ENCODE peak calls at places on chromosomes 2 and 18, in four cellular contexts. One of them, this sample, is unnamed.

GRCh38 chr2:40487592-40487991 is 35.7 kb upstream of the SLC8A1 start:
- DNase-seq in A549: no peak
- DNase-seq in GM12891: no peak
- DNase-seq in breast epithelium: no peak
- DNase-seq in this sample: no peak

GRCh38 chr18:34947711-34948125 is 93.5 kb upstream of the MAPRE2 start:
- DNase-seq in A549: no peak
- DNase-seq in GM12891: no peak
- DNase-seq in breast epithelium: no peak
- DNase-seq in this sample: peak; percentile 2

GRCh38 chr2:218378053-218378452 is 4.0 kb upstream of the SLC11A1 start:
- DNase-seq in A549: no peak
- DNase-seq in GM12891: no peak
- DNase-seq in breast epithelium: no peak
- DNase-seq in this sample: no peak

GRCh38 chr2:47631306-47631705 is 151.6 kb upstream of the MSH6 start:
- DNase-seq in A549: no peak
- DNase-seq in GM12891: no peak
- DNase-seq in breast epithelium: no peak
- DNase-seq in this sample: no peak

GRCh38 chr2:191678437-191679110 is 638 bp downstream of the NABP1 start:
- DNase-seq in A549: peak; percentile 57
- DNase-seq in GM12891: no peak
- DNase-seq in breast epithelium: no peak
- DNase-seq in this sample: no peak

GRCh38 chr2:205041472-205042130 is 496.3 kb downstream of the PARD3B start:
- DNase-seq in A549: no peak
- DNase-seq in GM12891: no peak
- DNase-seq in breast epithelium: no peak
- DNase-seq in this sample: no peak

GRCh38 chr2:451495-451894 is 163.6 kb upstream of the ALKAL2 start:
- DNase-seq in A549: no peak
- DNase-seq in GM12891: no peak
- DNase-seq in breast epithelium: no peak
- DNase-seq in this sample: no peak

GRCh38 chr18:5388896-5389295 is 93.4 kb upstream of the ZBTB14 start:
- DNase-seq in A549: no peak
- DNase-seq in GM12891: no peak
- DNase-seq in breast epithelium: no peak
- DNase-seq in this sample: no peak

GRCh38 chr2:39875914-39876267 is 96.8 kb upstream of the THUMPD2 start:
- DNase-seq in A549: no peak
- DNase-seq in GM12891: no peak
- DNase-seq in breast epithelium: no peak
- DNase-seq in this sample: no peak

GRCh38 chr2:241855245-241855887 is 3.3 kb downstream of the PDCD1 start:
- DNase-seq in A549: no peak
- DNase-seq in GM12891: no peak
- DNase-seq in breast epithelium: no peak
- DNase-seq in this sample: no peak

GRCh38 chr2:66581461-66582363 is 146.8 kb downstream of the MEIS1 start:
- DNase-seq in A549: no peak
- DNase-seq in GM12891: no peak
- DNase-seq in breast epithelium: no peak
- DNase-seq in this sample: no peak

GRCh38 chr2:84924173-84925106 is 19.0 kb downstream of the TMSB10 start:
- DNase-seq in A549: no peak
- DNase-seq in GM12891: no peak
- DNase-seq in breast epithelium: no peak
- DNase-seq in this sample: no peak

GRCh38 chr18:46555724-46556123 is 101.3 kb downstream of the LOXHD1 start:
- DNase-seq in A549: peak; percentile 40
- DNase-seq in GM12891: peak; percentile 37
- DNase-seq in breast epithelium: no peak
- DNase-seq in this sample: peak; percentile 36

GRCh38 chr2:240868286-240869108 is at the start of gene AGXT:
- DNase-seq in A549: no peak
- DNase-seq in GM12891: no peak
- DNase-seq in breast epithelium: peak; percentile 47
- DNase-seq in this sample: no peak

GRCh38 chr2:128473175-128474013 is 154.7 kb upstream of the HS6ST1 start:
- DNase-seq in A549: no peak
- DNase-seq in GM12891: peak; percentile 64
- DNase-seq in breast epithelium: no peak
- DNase-seq in this sample: no peak

GRCh38 chr2:231717281-231718180 is 9.2 kb downstream of the PTMA start:
- DNase-seq in A549: peak; percentile 58
- DNase-seq in GM12891: no peak
- DNase-seq in breast epithelium: peak; percentile 45
- DNase-seq in this sample: no peak

GRCh38 chr18:32956591-32957310 is 183.9 kb upstream of the KLHL14 start:
- DNase-seq in A549: no peak
- DNase-seq in GM12891: no peak
- DNase-seq in breast epithelium: no peak
- DNase-seq in this sample: no peak

GRCh38 chr18:13318644-13319501 is 100.3 kb downstream of the LDLRAD4 start:
- DNase-seq in A549: no peak
- DNase-seq in GM12891: no peak
- DNase-seq in breast epithelium: no peak
- DNase-seq in this sample: no peak

GRCh38 chr2:134087371-134087921 is 166.4 kb upstream of the MGAT5 start:
- DNase-seq in A549: no peak
- DNase-seq in GM12891: no peak
- DNase-seq in breast epithelium: no peak
- DNase-seq in this sample: no peak

GRCh38 chr2:207067476-207067875 is 98.3 kb downstream of the KLF7 start:
- DNase-seq in A549: no peak
- DNase-seq in GM12891: no peak
- DNase-seq in breast epithelium: no peak
- DNase-seq in this sample: no peak

GRCh38 chr2:43218221-43218549 is 8.2 kb downstream of the ZFP36L2 start:
- DNase-seq in A549: no peak
- DNase-seq in GM12891: no peak
- DNase-seq in breast epithelium: no peak
- DNase-seq in this sample: no peak

GRCh38 chr18:61702007-61702406 is 190.8 kb downstream of the RNF152 start:
- DNase-seq in A549: no peak
- DNase-seq in GM12891: no peak
- DNase-seq in breast epithelium: no peak
- DNase-seq in this sample: no peak

GRCh38 chr2:214410918-214411554 is at the start of gene VWC2L:
- DNase-seq in A549: peak; percentile 1
- DNase-seq in GM12891: no peak
- DNase-seq in breast epithelium: peak; percentile 67
- DNase-seq in this sample: peak; percentile 40

GRCh38 chr2:62197609-62198236 is 1.8 kb downstream of the B3GNT2 start:
- DNase-seq in A549: peak; percentile 41
- DNase-seq in GM12891: no peak
- DNase-seq in breast epithelium: peak; percentile 62
- DNase-seq in this sample: peak; percentile 51
- TF ChIP-seq POLR2A in A549: no peak
- TF ChIP-seq POLR2A in GM12891: no peak
- TF ChIP-seq POLR2A in breast epithelium: no peak
- TF ChIP-seq POLR2A in this sample: no peak

DNA sequence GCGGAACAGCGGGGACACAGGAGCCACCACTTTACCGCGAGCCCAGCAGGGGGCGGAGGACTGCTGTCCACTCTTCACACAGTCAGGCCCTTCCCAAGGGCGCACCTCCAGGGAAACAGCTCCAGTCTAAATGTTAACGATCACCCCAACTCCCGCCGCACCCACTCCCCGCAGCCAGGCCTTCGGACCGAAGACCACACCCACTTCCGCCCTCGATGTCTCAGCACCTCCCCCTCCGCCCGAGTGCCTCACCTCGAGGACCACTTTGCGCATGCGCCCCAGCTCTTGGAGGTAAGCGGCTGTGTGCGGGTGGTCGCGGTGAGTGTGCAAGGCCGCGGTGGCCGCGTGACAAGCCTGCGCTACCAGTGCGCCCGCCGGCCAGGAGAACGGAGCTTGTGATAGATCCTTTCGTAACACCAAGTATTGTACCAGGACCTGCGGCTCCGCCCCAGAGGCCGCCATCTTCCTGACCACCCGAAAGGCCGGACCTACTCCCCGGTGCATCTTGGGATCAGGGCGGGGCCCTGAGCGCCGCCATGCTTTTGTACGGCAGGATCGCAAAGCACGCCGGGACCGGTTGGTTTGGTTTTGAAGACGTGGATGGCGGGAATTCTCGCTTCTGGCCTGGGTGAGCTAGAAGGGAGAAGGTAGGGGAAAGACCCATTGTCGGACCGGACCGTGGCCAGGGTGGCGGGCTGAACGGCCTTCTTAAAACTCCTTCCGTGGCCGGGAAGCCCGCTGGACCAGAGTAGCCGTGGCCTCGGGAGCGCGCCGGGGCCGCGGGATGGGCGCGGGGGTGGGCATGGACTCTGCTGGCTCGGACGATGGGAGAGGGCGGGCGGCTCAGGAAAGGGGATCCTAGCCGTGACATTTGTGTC is at the start of the genes CENPO and PTRHD1:
- DNase-seq in A549: peak; percentile 96
- DNase-seq in GM12891: peak; percentile 87
- DNase-seq in breast epithelium: peak; percentile 96
- DNase-seq in this sample: peak; percentile 94
- TF ChIP-seq POLR2A in A549: peak; percentile 90
- TF ChIP-seq POLR2A in GM12891: peak; percentile 87
- TF ChIP-seq POLR2A in breast epithelium: no peak
- TF ChIP-seq POLR2A in this sample: peak; percentile 64

DNA sequence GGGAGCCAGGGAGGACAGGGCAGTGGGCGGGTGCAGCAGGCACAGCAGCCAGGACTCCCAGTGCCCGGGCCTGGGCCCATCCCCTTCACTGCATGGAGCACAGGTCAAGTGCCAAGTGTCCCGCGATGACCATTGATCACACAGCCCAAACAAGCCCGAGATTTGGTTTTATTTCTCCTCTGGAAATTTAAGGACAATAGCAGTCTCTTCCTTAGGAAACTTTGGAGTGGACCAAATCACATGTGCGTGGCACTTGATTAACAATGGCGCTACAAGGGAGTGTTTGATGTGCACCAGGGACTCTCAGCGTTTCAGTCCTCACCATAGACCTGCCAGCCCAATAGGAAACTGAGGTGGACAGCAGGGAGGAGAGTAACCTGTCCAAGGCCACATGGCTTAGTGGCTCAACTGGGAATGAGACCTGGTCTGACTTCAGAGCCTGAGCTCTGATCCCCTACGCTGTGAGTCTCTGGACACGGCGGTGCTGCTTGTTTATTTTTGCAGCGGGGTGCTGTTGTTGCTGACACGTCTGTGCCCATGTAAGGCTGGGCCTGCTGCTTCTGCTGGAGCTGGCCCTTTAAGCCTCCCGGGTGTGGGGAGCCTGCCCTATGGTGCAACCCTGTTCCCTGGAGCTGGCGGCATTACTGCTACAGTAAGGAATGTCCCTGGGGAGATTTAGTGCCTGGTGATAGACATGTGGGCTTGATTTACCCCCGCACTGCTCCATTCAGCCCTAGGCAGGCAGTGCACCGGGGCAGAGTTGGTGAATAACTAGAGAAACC is 194.2 kb downstream of the INHBB start:
- DNase-seq in A549: peak; percentile 31
- DNase-seq in GM12891: no peak
- DNase-seq in breast epithelium: no peak
- DNase-seq in this sample: peak; percentile 92
- TF ChIP-seq POLR2A in A549: no peak
- TF ChIP-seq POLR2A in GM12891: no peak
- TF ChIP-seq POLR2A in breast epithelium: no peak
- TF ChIP-seq POLR2A in this sample: no peak

DNA sequence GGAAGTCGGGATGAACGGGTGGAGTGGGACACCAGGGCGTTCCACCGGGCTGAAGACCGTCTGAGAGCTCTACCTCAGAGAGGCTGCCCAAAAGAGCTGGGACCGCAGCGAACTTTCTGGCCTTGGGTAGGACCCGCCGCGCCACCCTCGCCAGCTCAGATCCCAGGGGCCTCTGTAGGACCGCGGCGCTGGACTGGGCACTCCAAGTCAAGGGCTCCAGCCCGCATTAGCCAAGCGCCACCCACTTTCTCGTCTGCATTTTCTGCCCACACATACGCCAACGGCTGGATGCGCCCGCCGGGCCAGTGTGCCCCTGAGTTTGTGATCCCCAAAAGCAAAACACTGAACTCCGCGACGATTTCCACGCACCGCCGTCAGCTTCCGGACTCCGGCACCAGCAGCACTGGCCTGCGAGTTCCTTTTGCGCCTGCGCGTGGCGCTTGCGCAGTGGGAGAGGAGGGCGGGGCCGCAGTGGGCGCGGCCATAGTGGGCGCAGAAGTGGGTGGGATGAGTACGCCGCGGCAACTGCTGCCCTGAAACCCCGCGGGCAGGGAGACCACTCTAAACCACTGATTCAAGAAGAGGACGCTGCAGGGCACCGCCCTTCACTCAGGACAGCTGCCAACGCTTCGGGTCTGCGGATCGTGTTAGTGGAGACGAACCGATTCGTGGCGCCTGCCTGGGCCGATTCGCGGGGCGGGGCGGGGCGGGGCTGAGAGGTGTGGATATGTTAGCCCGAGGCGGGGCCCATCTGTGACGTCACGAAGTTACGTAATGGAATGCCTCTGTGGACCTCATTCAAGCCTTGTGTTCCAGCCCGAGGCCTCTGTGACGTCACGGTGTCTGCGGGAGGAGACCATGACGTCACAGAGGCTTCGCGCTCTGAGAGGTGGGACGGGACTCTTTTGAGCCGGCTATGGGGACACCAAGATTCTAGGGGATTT is 10.5 kb downstream of the OSR1 start:
- DNase-seq in A549: peak; percentile 98
- DNase-seq in GM12891: peak; percentile 94
- DNase-seq in breast epithelium: peak; percentile 97
- DNase-seq in this sample: peak; percentile 99
- TF ChIP-seq POLR2A in A549: peak; percentile 99
- TF ChIP-seq POLR2A in GM12891: peak; percentile 95
- TF ChIP-seq POLR2A in breast epithelium: peak; percentile 98
- TF ChIP-seq POLR2A in this sample: peak; percentile 95

GRCh38 chr2:111042772-111043771 is 77.6 kb upstream of the BCL2L11 start:
- DNase-seq in A549: no peak
- DNase-seq in GM12891: no peak
- DNase-seq in breast epithelium: no peak
- DNase-seq in this sample: no peak

GRCh38 chr2:111039984-111040383 is 80.7 kb upstream of the BCL2L11 start:
- DNase-seq in A549: no peak
- DNase-seq in GM12891: no peak
- DNase-seq in breast epithelium: no peak
- DNase-seq in this sample: no peak

GRCh38 chr2:111042261-111042660 is 78.5 kb upstream of the BCL2L11 start:
- DNase-seq in A549: no peak
- DNase-seq in GM12891: no peak
- DNase-seq in breast epithelium: no peak
- DNase-seq in this sample: no peak

GRCh38 chr2:111044066-111044465 is 76.6 kb upstream of the BCL2L11 start:
- DNase-seq in A549: no peak
- DNase-seq in GM12891: no peak
- DNase-seq in breast epithelium: no peak
- DNase-seq in this sample: no peak

GRCh38 chr2:111041398-111042202 is 79.1 kb upstream of the BCL2L11 start:
- DNase-seq in A549: no peak
- DNase-seq in GM12891: no peak
- DNase-seq in breast epithelium: no peak
- DNase-seq in this sample: no peak
- TF ChIP-seq POLR2A in A549: no peak
- TF ChIP-seq POLR2A in GM12891: no peak
- TF ChIP-seq POLR2A in breast epithelium: no peak
- TF ChIP-seq POLR2A in this sample: no peak

GRCh38 chr2:27095745-27096651 is 9.4 kb downstream of the KHK start:
- DNase-seq in A549: peak; percentile 80
- DNase-seq in GM12891: peak; percentile 75
- DNase-seq in breast epithelium: no peak
- DNase-seq in this sample: peak; percentile 54
- TF ChIP-seq POLR2A in A549: no peak
- TF ChIP-seq POLR2A in GM12891: no peak
- TF ChIP-seq POLR2A in breast epithelium: no peak
- TF ChIP-seq POLR2A in this sample: no peak

This sample was measured in H54.